ENCODE peak calls at places on chromosomes 7 and 10, in five cellular contexts. P is ovary, Q is A673, M is OCI-LY7, J is stomach. B is an unnamed sample.

GRCh38 chr10:77692782-77693181 is 55.2 kb upstream of the KCNMA1 start:
- DNase-seq in P (no peak), Q (no peak), M (no peak), J (no peak), B (no peak)

GRCh38 chr7:19119901-19120486 is 2.6 kb upstream of the TWIST1 start:
- DNase-seq in P (no peak), Q (no peak), M (no peak), J (no peak), B (no peak)

GRCh38 chr10:24989867-24990266 is 26.1 kb downstream of the ENKUR start:
- DNase-seq in P (no peak), Q (no peak), M (no peak), J (no peak), B (no peak)

GRCh38 chr7:1248459-1249131 is 15.9 kb downstream of the UNCX start:
- DNase-seq in P (no peak), Q (no peak), M (no peak), J (no peak), B (peak; percentile 65)

GRCh38 chr10:95266674-95267095 is 24.1 kb downstream of the PDLIM1 start:
- DNase-seq in P (no peak), Q (no peak), M (peak; percentile 23), J (no peak), B (peak; percentile 17)

GRCh38 chr10:128263891-128264688 is 137.9 kb upstream of the MKI67 start:
- DNase-seq in P (no peak), Q (peak; percentile 79), M (peak; percentile 41), J (peak; percentile 54), B (peak; percentile 56)

GRCh38 chr10:93826355-93826754 is 67.4 kb upstream of the SLC35G1 start:
- DNase-seq in P (no peak), Q (peak; percentile 60), M (peak; percentile 37), J (no peak), B (peak; percentile 30)

GRCh38 chr7:33392143-33392542 is 262.8 kb downstream of the BBS9 start:
- DNase-seq in P (no peak), Q (no peak), M (no peak), J (no peak), B (peak; percentile 3)

GRCh38 chr10:60024506-60024905 is 118.2 kb upstream of the CCDC6 start:
- DNase-seq in P (no peak), Q (no peak), M (no peak), J (no peak), B (no peak)

GRCh38 chr7:50714851-50715250 is 67.8 kb downstream of the GRB10 start:
- DNase-seq in P (no peak), Q (no peak), M (no peak), J (peak; percentile 44), B (no peak)

GRCh38 chr7:90771281-90771680 is 175.2 kb downstream of the CDK14 start:
- DNase-seq in P (no peak), Q (no peak), M (no peak), J (no peak), B (no peak)

GRCh38 chr7:27095897-27096755 is at the start of gene HOXA1:
- DNase-seq in P (peak; percentile 69), Q (peak; percentile 41), M (peak; percentile 94), J (peak; percentile 59), B (peak; percentile 95)

GRCh38 chr7:108455524-108455832 is 758 bp downstream of the NRCAM start:
- DNase-seq in P (no peak), Q (no peak), M (no peak), J (no peak), B (peak; percentile 37)

GRCh38 chr7:107044347-107045194 is at the start of gene PRKAR2B:
- DNase-seq in P (peak; percentile 91), Q (peak; percentile 88), M (peak; percentile 91), J (peak; percentile 62), B (peak; percentile 86)

GRCh38 chr10:122379041-122379440 is 4.5 kb downstream of the PLEKHA1 start:
- DNase-seq in P (no peak), Q (no peak), M (no peak), J (no peak), B (no peak)

GRCh38 chr7:127530148-127530547 is 55.2 kb downstream of the GCC1 start:
- DNase-seq in P (no peak), Q (no peak), M (no peak), J (no peak), B (no peak)

GRCh38 chr7:140284062-140284461 is 107.3 kb upstream of the KDM7A start:
- DNase-seq in P (no peak), Q (no peak), M (no peak), J (no peak), B (no peak)

GRCh38 chr10:4006051-4006450 is 221.0 kb upstream of the KLF6 start:
- DNase-seq in P (no peak), Q (no peak), M (no peak), J (no peak), B (no peak)

GRCh38 chr10:30540286-30540685 is 89.3 kb downstream of the LYZL2 start:
- DNase-seq in P (no peak), Q (no peak), M (no peak), J (no peak), B (no peak)

GRCh38 chr7:1693991-1694524 is 24.0 kb downstream of the ELFN1 start:
- DNase-seq in P (no peak), Q (peak; percentile 77), M (no peak), J (no peak), B (peak; percentile 78)

GRCh38 chr10:36086976-36087726 is 445.1 kb upstream of the FZD8 start:
- DNase-seq in P (no peak), Q (no peak), M (no peak), J (no peak), B (no peak)

GRCh38 chr7:30303312-30304039 is 19.1 kb downstream of the ZNRF2 start:
- DNase-seq in P (no peak), Q (no peak), M (no peak), J (no peak), B (no peak)

DNA sequence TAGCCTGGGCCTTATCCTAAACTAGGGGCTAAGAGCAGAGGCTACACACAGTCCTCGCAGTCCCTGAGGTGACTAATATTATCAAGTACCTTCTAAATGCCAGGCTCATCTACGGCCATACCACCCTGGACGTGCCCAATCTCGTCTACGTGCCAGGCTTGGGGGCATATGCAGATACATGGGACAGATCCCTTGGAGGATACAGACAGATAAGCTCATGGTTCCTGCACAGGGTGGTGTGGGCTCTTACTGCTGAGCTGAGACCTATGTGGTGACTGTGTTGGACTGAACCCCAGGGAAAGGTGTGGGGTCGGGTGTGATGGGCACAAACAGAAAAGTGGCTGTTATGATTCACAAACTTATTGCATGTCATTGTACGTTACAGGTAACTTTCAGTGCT is 268.4 kb upstream of the NEBL start:
- DNase-seq in P (no peak), Q (no peak), M (no peak), J (no peak), B (no peak)
- H3K4me1 ChIP-seq in P (peaks cover 1% of the 10 kb centered on the region), Q (no peaks in the 10 kb centered on the region), M (no peaks in the 10 kb centered on the region), J (peaks cover 5% of the 10 kb centered on the region), B (no peaks in the 10 kb centered on the region)

GRCh38 chr10:104340692-104341091 is 2.4 kb upstream of the ITPRIP start:
- DNase-seq in P (no peak), Q (no peak), M (no peak), J (no peak), B (no peak)

GRCh38 chr10:104337527-104337984 is 709 bp downstream of the ITPRIP start:
- DNase-seq in P (no peak), Q (no peak), M (peak; percentile 77), J (no peak), B (no peak)

GRCh38 chr10:104339469-104340098 is 1.3 kb upstream of the ITPRIP start:
- DNase-seq in P (peak; percentile 72), Q (no peak), M (no peak), J (peak; percentile 72), B (peak; percentile 25)

GRCh38 chr10:104337985-104338735 is at the start of gene ITPRIP:
- DNase-seq in P (peak; percentile 77), Q (peak; percentile 86), M (peak; percentile 87), J (peak; percentile 77), B (peak; percentile 67)

GRCh38 chr10:104340099-104340594 is 1.9 kb upstream of the ITPRIP start:
- DNase-seq in P (no peak), Q (no peak), M (no peak), J (no peak), B (no peak)
- H3K4me3 ChIP-seq in P (peak overlapping the region; percentile 92), Q (no peak overlapping the region), M (no peak overlapping the region), J (peak overlapping the region; percentile 89), B (no peak overlapping the region)

DNA sequence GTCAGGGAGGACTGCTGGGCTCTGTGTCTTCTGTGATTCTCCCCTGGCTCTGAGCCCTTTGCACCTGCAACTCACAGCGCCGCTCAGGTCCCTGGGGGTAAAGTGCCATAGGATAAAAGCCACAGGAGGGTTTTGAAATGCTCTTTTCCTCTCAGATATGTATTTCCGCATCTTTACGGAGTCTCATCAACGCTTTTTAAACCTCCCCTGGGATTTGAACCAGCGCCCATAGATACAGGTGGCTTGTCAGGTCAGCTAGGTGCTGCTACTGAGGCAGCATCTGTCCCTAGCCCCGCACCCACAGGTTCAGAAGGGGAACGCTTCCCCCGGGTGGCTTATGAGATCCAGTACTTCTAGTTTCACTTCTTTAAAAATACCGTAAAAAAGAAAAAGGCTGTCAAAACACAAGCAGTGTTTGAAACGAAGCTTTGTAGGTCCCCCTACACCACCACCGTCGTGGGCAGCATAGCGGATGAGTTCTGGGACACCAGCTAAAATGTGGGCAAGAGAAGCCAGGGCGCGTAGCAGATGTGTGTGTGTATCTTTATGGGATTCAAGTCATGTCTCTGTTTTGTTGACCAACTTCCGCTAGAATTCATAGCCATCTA is 173.5 kb downstream of the CUX1 start:
- DNase-seq in P (no peak), Q (no peak), M (peak; percentile 100), J (no peak), B (no peak)
- H3K4me1 ChIP-seq in P (peaks cover 1% of the 10 kb centered on the region), Q (no peaks in the 10 kb centered on the region), M (peaks cover 97% of the 10 kb centered on the region), J (peaks cover 9% of the 10 kb centered on the region), B (no peaks in the 10 kb centered on the region)

GRCh38 chr10:126907423-126907970 is 2.3 kb downstream of the DOCK1 start:
- DNase-seq in P (no peak), Q (no peak), M (no peak), J (no peak), B (no peak)

GRCh38 chr10:126904807-126905686 is at the start of gene DOCK1:
- DNase-seq in P (peak; percentile 47), Q (peak; percentile 84), M (no peak), J (peak; percentile 67), B (peak; percentile 73)

GRCh38 chr10:126904493-126904806 is 778 bp upstream of the DOCK1 start:
- DNase-seq in P (no peak), Q (no peak), M (no peak), J (no peak), B (no peak)

GRCh38 chr10:126906704-126907422 is 1.6 kb downstream of the DOCK1 start:
- DNase-seq in P (no peak), Q (no peak), M (no peak), J (no peak), B (no peak)

DNA sequence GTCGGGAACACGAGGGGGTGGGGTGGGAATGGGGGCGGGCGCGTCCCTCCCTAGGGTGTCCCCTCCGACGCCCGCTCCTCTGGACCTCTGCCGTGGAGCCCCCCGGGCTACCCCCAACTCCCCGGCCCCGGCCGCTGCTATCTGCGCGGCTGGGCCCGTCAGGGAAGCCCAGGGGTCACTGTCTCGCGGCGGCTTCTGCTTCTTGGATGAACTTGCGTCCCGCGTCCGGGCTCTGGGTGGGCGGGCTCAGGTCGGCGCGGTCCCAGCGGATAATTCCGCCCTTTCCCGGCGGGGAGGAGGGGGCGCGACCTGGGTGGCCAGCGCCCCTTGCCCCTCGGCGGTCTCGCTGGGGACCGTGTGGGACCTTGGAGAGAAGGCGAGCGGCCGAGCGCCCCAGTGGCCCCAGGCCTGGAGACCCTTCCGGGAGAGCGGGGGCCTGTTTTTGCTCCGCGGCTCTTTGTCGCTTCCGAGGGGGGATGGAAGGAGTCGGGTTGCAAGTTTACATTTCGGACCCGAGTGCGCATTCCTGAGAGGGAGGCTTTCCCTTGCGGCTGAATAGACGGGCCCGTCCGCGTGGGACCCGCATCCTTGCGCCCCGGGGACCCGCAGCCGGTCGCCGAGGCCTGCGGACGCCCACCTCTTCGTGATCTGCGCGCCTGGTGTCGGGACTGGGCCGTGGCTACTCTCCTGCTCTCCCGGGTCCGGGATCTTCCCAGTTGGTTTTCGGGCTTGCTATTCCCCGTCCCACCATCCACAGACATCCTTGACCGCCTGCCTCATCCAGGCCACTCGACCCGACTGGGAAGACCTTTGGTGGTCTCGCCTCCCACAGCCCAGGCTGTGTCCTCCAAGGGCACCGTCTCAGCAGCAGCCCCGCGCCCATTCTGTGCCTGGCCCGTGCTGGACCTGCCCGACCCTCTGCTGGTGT is 812 bp downstream of the DOCK1 start:
- DNase-seq in P (peak; percentile 30), Q (peak; percentile 19), M (no peak), J (peak; percentile 33), B (peak; percentile 70)
- H3K4me3 ChIP-seq in P (peak overlapping the region; percentile 81), Q (peak overlapping the region; percentile 54), M (no peak overlapping the region), J (peak overlapping the region; percentile 84), B (peak overlapping the region; percentile 99)

B was measured in SJCRH30.